ENCODE peak calls at places on chromosomes 1 and 21, in four cellular contexts. Y, B, D and F are unnamed samples.

GRCh38 chr1:150281221-150281757 is 1.1 kb upstream of the CIART start:
- DNase-seq in B (peak; percentile 94), Y (peak; percentile 53), D (peak; percentile 89), F (peak; percentile 82)

GRCh38 chr1:174018565-174018964 is 3.6 kb downstream of the RC3H1 start:
- DNase-seq in Y (no peak), B (no peak), D (no peak), F (no peak)

GRCh38 chr21:25500598-25500997 is 106.7 kb downstream of the MRPL39 start:
- DNase-seq in B (no peak), Y (no peak), D (no peak), F (no peak)

GRCh38 chr1:167819849-167820683 is 93.9 kb downstream of the ADCY10 start:
- DNase-seq in D (peak; percentile 86), B (no peak), Y (peak; percentile 85), F (peak; percentile 28)

GRCh38 chr1:226656201-226656600 is 82.9 kb downstream of the ITPKB start:
- DNase-seq in B (no peak), Y (no peak), D (no peak), F (no peak)

GRCh38 chr1:29195875-29196274 is 14.2 kb upstream of the SRSF4 start:
- DNase-seq in D (peak; percentile 43), Y (no peak), B (no peak), F (no peak)

GRCh38 chr1:2610036-2610720 is 22.6 kb downstream of the MMEL1 start:
- DNase-seq in Y (no peak), D (peak; percentile 66), B (no peak), F (no peak)

GRCh38 chr1:157363660-157364140 is 188.6 kb downstream of the FCRL5 start:
- DNase-seq in Y (peak; percentile 53), D (no peak), B (peak; percentile 83), F (no peak)

GRCh38 chr1:165162671-165163241 is 193.8 kb downstream of the LMX1A start:
- DNase-seq in Y (no peak), B (no peak), D (no peak), F (no peak)

GRCh38 chr21:37627074-37627473 is 260.5 kb downstream of the DYRK1A start:
- DNase-seq in B (peak; percentile 62), D (no peak), Y (no peak), F (no peak)

GRCh38 chr1:75501565-75501964 is 109.3 kb downstream of the SLC44A5 start:
- DNase-seq in Y (no peak), D (no peak), B (no peak), F (no peak)

GRCh38 chr1:228281631-228282328 is 73.9 kb downstream of the OBSCN start:
- DNase-seq in Y (no peak), B (no peak), D (no peak), F (no peak)

GRCh38 chr1:14298806-14299205 is 299.7 kb upstream of the KAZN start:
- DNase-seq in D (no peak), Y (no peak), B (peak; percentile 12), F (no peak)

GRCh38 chr21:31606081-31606874 is 53.2 kb upstream of the SOD1 start:
- DNase-seq in Y (no peak), D (no peak), B (no peak), F (no peak)

GRCh38 chr1:117646007-117646913 is 40.4 kb downstream of the TENT5C start:
- DNase-seq in D (no peak), B (no peak), Y (no peak), F (no peak)

DNA sequence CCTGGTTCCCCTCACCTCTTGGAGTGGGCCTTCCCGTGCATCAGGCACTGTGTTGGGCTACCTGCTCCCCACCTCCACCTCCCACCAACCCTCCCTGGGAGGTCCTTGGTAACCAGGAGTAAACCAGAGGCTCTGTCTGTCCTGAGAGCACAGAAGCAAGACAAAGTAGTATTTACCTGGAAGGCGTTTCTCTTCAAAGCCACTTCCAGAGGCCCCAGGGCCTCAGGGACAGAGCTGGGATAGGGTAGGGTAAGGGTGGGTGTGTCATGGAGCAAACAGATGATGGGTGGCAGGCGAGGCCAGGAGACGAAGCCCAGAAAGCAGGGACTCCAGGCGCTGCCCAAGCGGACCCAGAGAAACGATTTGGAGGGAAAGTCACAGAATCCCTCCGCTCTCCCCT is 77.2 kb upstream of the TARDBP start:
- DNase-seq in Y (no peak), B (no peak), D (no peak), F (no peak)
- H3K4me3 ChIP-seq in Y (no peak overlapping the region), B (no peak overlapping the region), D (no peak overlapping the region), F (no peak overlapping the region)

GRCh38 chr1:217574265-217574949 is 56.5 kb downstream of the GPATCH2 start:
- DNase-seq in D (no peak), Y (no peak), B (no peak), F (no peak)
- H3K27ac ChIP-seq in D (no peak overlapping the region), Y (no peak overlapping the region), B (no peak overlapping the region), F (no peak overlapping the region)

GRCh38 chr1:192703283-192704206 is 67.6 kb downstream of the RGS13 start:
- DNase-seq in B (no peak), Y (no peak), D (no peak), F (no peak)
- TF ChIP-seq EP300 in B (no peak), Y (no peak), D (no peak), F (no peak)

GRCh38 chr1:942411-942821 is 16.6 kb downstream of the NOC2L start:
- DNase-seq in D (no peak), B (no peak), Y (no peak), F (no peak)

GRCh38 chr1:941588-942383 is 17.3 kb downstream of the NOC2L start:
- DNase-seq in Y (peak; percentile 77), D (peak; percentile 88), B (peak; percentile 94), F (no peak)

GRCh38 chr1:944341-945325 is 14.4 kb downstream of the NOC2L start:
- DNase-seq in B (no peak), Y (no peak), D (no peak), F (no peak)

GRCh38 chr1:943545-944340 is 15.3 kb downstream of the NOC2L start:
- DNase-seq in D (no peak), B (no peak), Y (no peak), F (no peak)

GRCh38 chr1:942864-943533 is 16.1 kb downstream of the NOC2L start:
- DNase-seq in B (no peak), D (peak; percentile 86), Y (peak; percentile 58), F (no peak)
- H3K4me3 ChIP-seq in B (peak overlapping the region; percentile 48), D (no peak overlapping the region), Y (peak overlapping the region; percentile 71), F (no peak overlapping the region)

GRCh38 chr1:59685666-59686065 is 129.1 kb upstream of the HOOK1 start:
- DNase-seq in B (no peak), Y (no peak), D (no peak), F (no peak)
- H3K27ac ChIP-seq in B (peak overlapping the region; percentile 90), Y (no peak overlapping the region), D (peak overlapping the region; percentile 13), F (no peak overlapping the region)

GRCh38 chr1:151493042-151493441 is 18.1 kb upstream of the CGN start:
- DNase-seq in Y (no peak), B (no peak), D (no peak), F (no peak)

GRCh38 chr1:151495316-151495715 is 15.9 kb upstream of the CGN start:
- DNase-seq in B (no peak), D (no peak), Y (no peak), F (no peak)

GRCh38 chr1:151491641-151492040 is 19.5 kb upstream of the CGN start:
- DNase-seq in B (no peak), Y (no peak), D (no peak), F (no peak)

GRCh38 chr1:151492120-151492519 is 19.1 kb upstream of the CGN start:
- DNase-seq in B (no peak), Y (no peak), D (no peak), F (no peak)

DNA sequence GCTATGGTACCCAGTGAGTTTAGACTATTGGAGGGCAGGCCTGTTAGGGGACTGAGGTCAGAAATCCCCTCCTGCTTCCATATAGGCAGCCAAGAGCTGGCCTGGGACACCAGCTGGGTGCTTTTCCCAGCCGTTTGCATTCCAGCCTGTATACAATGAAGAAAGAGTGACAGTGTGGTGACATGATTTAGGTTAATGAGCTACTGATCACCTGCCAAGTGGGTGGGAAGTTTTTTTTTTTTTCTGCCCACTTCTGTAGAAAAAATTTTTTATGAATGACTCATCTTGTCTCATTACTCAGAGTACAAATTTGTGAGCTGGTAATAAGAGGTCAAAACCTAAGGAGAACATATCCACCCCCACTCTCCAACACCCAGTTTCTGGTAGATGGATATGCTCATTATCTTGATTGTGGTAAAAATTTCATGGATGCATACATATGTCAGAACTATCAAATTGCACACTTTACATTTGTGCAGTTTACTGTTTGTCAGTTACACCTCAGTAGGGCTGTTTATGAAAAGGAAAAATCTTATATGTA is 16.4 kb upstream of the CGN start:
- DNase-seq in D (no peak), Y (no peak), B (no peak), F (no peak)
- TF ChIP-seq EP300 in D (no peak), Y (no peak), B (no peak), F (no peak)

GRCh38 chr1:180160362-180160761 is 5.7 kb downstream of the QSOX1 start:
- DNase-seq in B (no peak), Y (no peak), D (no peak), F (no peak)
- H3K4me3 ChIP-seq in B (no peak overlapping the region), Y (no peak overlapping the region), D (no peak overlapping the region), F (no peak overlapping the region)

GRCh38 chr1:54297596-54298283 is 97.8 kb downstream of the MRPL37 start:
- DNase-seq in D (no peak), B (no peak), Y (no peak), F (no peak)

GRCh38 chr1:54294846-54295245 is 94.9 kb downstream of the MRPL37 start:
- DNase-seq in D (no peak), Y (no peak), B (no peak), F (no peak)

GRCh38 chr1:54299037-54299436 is 99.1 kb downstream of the MRPL37 start:
- DNase-seq in Y (no peak), B (no peak), D (peak; percentile 78), F (no peak)

GRCh38 chr1:54298284-54299033 is 98.5 kb downstream of the MRPL37 start:
- DNase-seq in Y (no peak), D (no peak), B (no peak), F (no peak)

GRCh38 chr1:54296666-54297065 is 96.7 kb downstream of the MRPL37 start:
- DNase-seq in B (no peak), Y (no peak), D (no peak), F (no peak)
- H3K27ac ChIP-seq in B (peak overlapping the region; percentile 76), Y (no peak overlapping the region), D (peak overlapping the region; percentile 75), F (peak overlapping the region; percentile 84)

GRCh38 chr1:1128454-1129139 is 12.7 kb upstream of the C1orf159 start:
- DNase-seq in Y (no peak), D (no peak), B (no peak), F (no peak)
- TF ChIP-seq EP300 in Y (no peak), D (no peak), B (no peak), F (no peak)

DNA sequence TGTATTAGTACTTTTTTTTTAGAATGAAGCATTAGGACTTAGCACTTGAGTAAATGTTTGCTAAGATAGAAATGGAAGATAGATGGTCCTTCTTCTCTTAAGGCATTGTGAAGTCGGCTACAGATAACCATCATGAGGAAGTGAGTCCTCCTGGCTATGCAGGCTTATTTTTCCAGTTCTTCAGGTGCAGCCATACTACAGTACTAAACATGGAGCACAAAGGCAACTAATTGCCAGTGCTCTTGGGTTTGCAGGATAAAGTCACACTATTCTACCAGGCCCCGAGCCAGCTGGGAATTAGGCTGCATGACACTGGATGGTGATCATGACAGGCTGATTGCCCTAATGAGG is 197.3 kb upstream of the SGIP1 start:
- DNase-seq in B (no peak), D (no peak), Y (no peak), F (no peak)
- H3K4me3 ChIP-seq in B (no peak overlapping the region), D (no peak overlapping the region), Y (peak overlapping the region; percentile 88), F (no peak overlapping the region)